ENCODE peak calls at places on chromosomes 5 and 9, in eight cellular contexts. U, Y, D, S, H, B, Z and F are unnamed samples.

GRCh38 chr5:44532981-44533380 is 143.8 kb upstream of the FGF10 start:
- DNase-seq in U (no peak), Y (no peak), D (no peak), S (no peak), H (no peak), B (no peak), Z (no peak), F (no peak)

GRCh38 chr9:71552480-71552879 is 215.8 kb downstream of the CEMIP2 start:
- DNase-seq in U (no peak), Y (no peak), D (peak), S (no peak), H (peak), B (no peak), Z (no peak), F (no peak)

GRCh38 chr5:148393390-148393741 is 9.6 kb downstream of the FBXO38 start:
- DNase-seq in U (peak), Y (no peak), D (peak), S (no peak), H (no peak), B (no peak), Z (no peak), F (no peak)

GRCh38 chr5:172565455-172565854 is 75.6 kb upstream of the NEURL1B start:
- DNase-seq in U (no peak), Y (peak), D (peak), S (no peak), H (no peak), B (no peak), Z (no peak), F (no peak)

GRCh38 chr9:99093492-99093791 is 11.5 kb upstream of the TGFBR1 start:
- DNase-seq in U (no peak), Y (no peak), D (no peak), S (no peak), H (no peak), B (no peak), Z (no peak), F (no peak)

GRCh38 chr9:79329861-79330260 is 241.9 kb upstream of the TLE4 start:
- DNase-seq in U (no peak), Y (no peak), D (no peak), S (no peak), H (no peak), B (no peak), Z (no peak), F (no peak)

GRCh38 chr9:73037613-73038012 is 84.8 kb upstream of the ALDH1A1 start:
- DNase-seq in U (no peak), Y (peak), D (no peak), S (no peak), H (no peak), B (no peak), Z (no peak), F (no peak)

GRCh38 chr5:101977729-101978345 is 318.2 kb downstream of the SLCO4C1 start:
- DNase-seq in U (peak), Y (peak), D (peak), S (no peak), H (no peak), B (no peak), Z (peak), F (peak)

GRCh38 chr9:107355394-107355793 is 72.3 kb downstream of the RAD23B start:
- DNase-seq in U (no peak), Y (no peak), D (no peak), S (no peak), H (no peak), B (no peak), Z (no peak), F (no peak)

GRCh38 chr5:72366324-72366976 is 46.3 kb downstream of the PTCD2 start:
- DNase-seq in U (peak), Y (peak), D (no peak), S (no peak), H (peak), B (no peak), Z (peak), F (peak)

GRCh38 chr5:148387325-148387724 is 3.6 kb downstream of the FBXO38 start:
- DNase-seq in U (peak), Y (peak), D (no peak), S (no peak), H (no peak), B (no peak), Z (no peak), F (no peak)

GRCh38 chr9:35335164-35335563 is 154.7 kb upstream of the RUSC2 start:
- DNase-seq in U (peak), Y (peak), D (no peak), S (no peak), H (no peak), B (no peak), Z (no peak), F (no peak)

GRCh38 chr5:68374770-68375518 is 159.4 kb downstream of the PIK3R1 start:
- DNase-seq in U (no peak), Y (no peak), D (no peak), S (no peak), H (no peak), B (no peak), Z (no peak), F (no peak)

GRCh38 chr9:128412120-128412790 is 8.4 kb upstream of the CERCAM start:
- DNase-seq in U (peak), Y (peak), D (peak), S (peak), H (peak), B (peak), Z (peak), F (no peak)

GRCh38 chr5:78373231-78373630 is 12.8 kb downstream of the SCAMP1 start:
- DNase-seq in U (peak), Y (no peak), D (no peak), S (no peak), H (no peak), B (no peak), Z (no peak), F (no peak)

GRCh38 chr5:162683280-162683679 is 615.7 kb downstream of the GABRG2 start:
- DNase-seq in U (no peak), Y (no peak), D (no peak), S (no peak), H (no peak), B (no peak), Z (no peak), F (peak)

GRCh38 chr5:173498871-173499470 is 117.5 kb downstream of the BOD1 start:
- DNase-seq in U (peak), Y (peak), D (no peak), S (no peak), H (no peak), B (no peak), Z (no peak), F (peak)

GRCh38 chr9:80554856-80555255 is 983.1 kb downstream of the TLE4 start:
- DNase-seq in U (no peak), Y (no peak), D (no peak), S (no peak), H (no peak), B (no peak), Z (no peak), F (no peak)

GRCh38 chr5:178368278-178368677 is 135.7 kb upstream of the PHYKPL start:
- DNase-seq in U (no peak), Y (no peak), D (no peak), S (no peak), H (no peak), B (no peak), Z (no peak), F (no peak)

GRCh38 chr9:129886226-129887174 is 51.2 kb downstream of the USP20 start:
- DNase-seq in U (no peak), Y (no peak), D (no peak), S (peak), H (no peak), B (no peak), Z (no peak), F (no peak)